ENCODE peak calls at places on chromosomes 6 and 20, in five cellular contexts. Y is PC-9, Q is mammary epithelial cell, L is endothelial cell of umbilical vein, E is IMR-90. O is an unnamed sample.

GRCh38 chr6:95819461-95819860 is 196.3 kb upstream of the FUT9 start:
- DNase-seq in Y (no peak), Q (no peak), L (no peak), E (no peak), O (no peak)

GRCh38 chr6:107600111-107600510 is 110.2 kb downstream of the SOBP start:
- DNase-seq in Y (no peak), Q (no peak), L (no peak), E (no peak), O (no peak)

GRCh38 chr6:63844287-63844686 is 208.7 kb downstream of the PHF3 start:
- DNase-seq in Y (no peak), Q (peak), L (no peak), E (peak), O (peak)

GRCh38 chr6:148037496-148037895 is 305.1 kb upstream of the SASH1 start:
- DNase-seq in Y (peak), Q (no peak), L (no peak), E (peak), O (peak)

GRCh38 chr20:8616792-8617191 is 452.1 kb upstream of the PLCB4 start:
- DNase-seq in Y (no peak), Q (no peak), L (no peak), E (peak), O (peak)

GRCh38 chr6:111258615-111259088 is 171.3 kb downstream of the SLC16A10 start:
- DNase-seq in Y (no peak), Q (no peak), L (no peak), E (no peak), O (peak)

GRCh38 chr20:33812673-33813462 is 1.7 kb downstream of the CHMP4B start:
- DNase-seq in Y (peak), Q (peak), L (peak), E (no peak), O (peak)

GRCh38 chr20:10253750-10254149 is 35.1 kb downstream of the SNAP25 start:
- DNase-seq in Y (no peak), Q (no peak), L (no peak), E (no peak), O (no peak)

GRCh38 chr6:38391909-38392614 is 247.7 kb downstream of the BTBD9 start:
- DNase-seq in Y (no peak), Q (no peak), L (peak), E (peak), O (peak)

GRCh38 chr6:122749451-122750050 is 30.0 kb upstream of the FABP7 start:
- DNase-seq in Y (no peak), Q (no peak), L (no peak), E (no peak), O (no peak)

GRCh38 chr6:21946298-21946783 is 350.5 kb downstream of the PRL start:
- DNase-seq in Y (no peak), Q (peak), L (no peak), E (peak), O (peak)

GRCh38 chr20:48749437-48749836 is 78.4 kb downstream of the PREX1 start:
- DNase-seq in Y (no peak), Q (no peak), L (no peak), E (no peak), O (no peak)

GRCh38 chr6:49856282-49856681 is 10.1 kb downstream of the CRISP1 start:
- DNase-seq in Y (no peak), Q (no peak), L (no peak), E (no peak), O (no peak)

GRCh38 chr20:2206957-2207769 is 88.6 kb upstream of the TGM3 start:
- DNase-seq in Y (no peak), Q (peak), L (peak), E (peak), O (peak)
- H2AFZ ChIP-seq in Y (no peak), Q (peak), L (peak), E (peak), O (peak)

DNA sequence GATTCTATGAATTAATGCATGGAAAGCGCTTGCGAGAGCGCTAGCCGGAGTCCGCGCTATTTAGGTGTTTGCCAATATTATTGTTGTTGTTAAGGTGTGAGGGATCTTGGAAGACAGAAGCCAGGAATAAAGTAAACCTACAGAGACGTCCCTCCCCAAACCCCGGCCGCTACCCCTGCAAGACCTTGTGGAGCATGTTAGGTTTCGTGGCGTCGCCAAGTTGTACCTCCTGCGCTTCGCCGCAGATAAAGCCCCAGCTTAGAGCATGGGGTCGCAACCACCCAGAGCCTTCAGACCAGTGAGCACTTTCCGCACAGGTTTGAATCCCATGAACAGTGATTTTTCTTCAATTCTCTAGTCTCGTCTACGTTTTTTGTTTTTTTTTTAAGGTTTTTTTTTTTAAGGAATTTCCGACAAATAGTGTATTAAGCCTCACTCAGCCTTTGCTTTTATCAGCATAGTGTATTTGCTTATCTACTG is 16.9 kb upstream of the ZSCAN9 start:
- DNase-seq in Y (no peak), Q (no peak), L (no peak), E (no peak), O (peak)
- H2AFZ ChIP-seq in Y (no peak), Q (peak), L (peak), E (peak), O (peak)

DNA sequence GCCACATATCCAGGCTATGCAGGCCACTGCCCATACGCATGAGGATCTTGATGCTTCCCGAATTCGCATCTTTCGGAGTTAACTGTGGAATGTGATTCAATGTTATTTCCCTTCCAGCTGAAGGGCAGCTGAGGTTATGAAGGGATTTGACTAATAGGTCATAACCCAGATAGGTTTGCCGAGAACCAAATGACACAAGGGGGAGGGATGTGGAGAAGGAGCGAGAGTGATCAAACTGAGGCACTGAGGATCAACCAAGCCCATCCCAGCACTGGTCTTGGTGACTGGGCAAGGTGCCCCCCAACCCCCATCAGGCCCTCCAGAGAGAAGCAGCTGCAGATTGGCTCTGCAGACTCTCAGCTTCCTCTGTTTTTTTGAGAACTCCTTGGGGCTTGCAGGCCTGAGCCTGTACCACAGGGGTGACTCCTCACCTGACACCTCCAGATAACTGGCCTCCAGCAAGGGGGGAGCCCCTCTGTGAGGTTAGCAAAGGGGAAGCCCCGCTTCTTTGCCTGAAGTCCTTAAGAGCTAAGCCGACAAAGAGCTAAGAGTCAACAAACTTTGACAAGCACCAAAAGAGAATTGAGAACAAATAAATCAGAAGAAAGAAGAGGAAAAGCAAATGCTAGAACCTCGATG is 185.9 kb downstream of the PDE7B start:
- DNase-seq in Y (no peak), Q (peak), L (peak), E (peak), O (no peak)
- H2AFZ ChIP-seq in Y (no peak), Q (no peak), L (no peak), E (peak), O (peak)

GRCh38 chr6:10343320-10343719 is 71.6 kb downstream of the TFAP2A start:
- DNase-seq in Y (no peak), Q (no peak), L (no peak), E (no peak), O (no peak)

GRCh38 chr6:10350720-10351119 is 64.2 kb downstream of the TFAP2A start:
- DNase-seq in Y (no peak), Q (no peak), L (no peak), E (no peak), O (no peak)

GRCh38 chr6:10351678-10352220 is 63.1 kb downstream of the TFAP2A start:
- DNase-seq in Y (no peak), Q (no peak), L (no peak), E (no peak), O (peak)

DNA sequence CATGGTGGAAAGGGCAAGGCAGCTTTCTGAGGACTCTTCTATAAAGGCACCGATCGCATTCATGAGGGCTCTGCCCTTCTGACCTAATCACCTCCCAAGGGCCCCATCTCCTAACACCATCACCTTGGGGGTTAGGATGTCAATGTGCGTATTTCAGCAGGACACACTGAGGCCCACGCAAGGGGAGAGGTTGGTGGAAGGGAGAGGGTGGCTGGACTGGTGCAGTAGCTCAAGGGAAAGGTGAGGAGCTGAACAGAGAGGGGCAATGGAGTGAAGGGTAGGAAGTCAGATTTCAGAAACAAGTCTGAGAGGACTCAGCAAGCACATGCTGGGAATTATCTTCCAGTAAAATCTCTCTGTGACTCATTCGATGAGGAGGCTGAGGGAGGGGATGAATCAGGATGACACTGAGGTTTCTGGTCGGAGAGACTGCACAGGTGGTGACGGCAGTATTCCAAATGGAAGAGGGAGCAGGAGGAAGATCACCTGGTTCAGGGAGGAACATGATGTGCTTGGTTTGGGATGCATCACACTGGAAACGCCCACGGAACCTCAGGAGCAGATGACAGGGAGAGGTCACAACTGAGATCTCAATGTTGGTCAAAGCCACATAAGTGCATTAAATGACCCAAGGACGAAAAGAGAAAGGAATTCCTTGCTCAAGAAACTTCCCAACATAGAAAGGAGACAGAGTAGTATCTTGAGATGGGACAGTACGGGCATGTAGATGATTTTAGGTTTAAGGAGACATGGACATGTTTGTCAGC is 67.1 kb downstream of the TFAP2A start:
- DNase-seq in Y (peak), Q (peak), L (no peak), E (peak), O (peak)
- H2AFZ ChIP-seq in Y (peak), Q (peak), L (no peak), E (no peak), O (no peak)

GRCh38 chr20:17611290-17611539 is 41.3 kb downstream of the DSTN start:
- DNase-seq in Y (no peak), Q (peak), L (no peak), E (no peak), O (no peak)

GRCh38 chr20:17610566-17611289 is 40.9 kb downstream of the DSTN start:
- DNase-seq in Y (no peak), Q (peak), L (peak), E (no peak), O (no peak)

GRCh38 chr20:17611540-17612286 is 41.8 kb downstream of the DSTN start:
- DNase-seq in Y (no peak), Q (peak), L (no peak), E (no peak), O (peak)

GRCh38 chr20:17608701-17609497 is 39.0 kb downstream of the DSTN start:
- DNase-seq in Y (no peak), Q (no peak), L (no peak), E (no peak), O (no peak)

GRCh38 chr20:17609978-17610377 is 40.1 kb downstream of the DSTN start:
- DNase-seq in Y (no peak), Q (no peak), L (no peak), E (no peak), O (no peak)
- H2AFZ ChIP-seq in Y (no peak), Q (no peak), L (no peak), E (no peak), O (no peak)

GRCh38 chr20:35985789-35986188 is 17.4 kb downstream of the CNBD2 start:
- DNase-seq in Y (peak), Q (no peak), L (no peak), E (no peak), O (no peak)

GRCh38 chr20:35994994-35995453 is 26.6 kb downstream of the CNBD2 start:
- DNase-seq in Y (peak), Q (peak), L (peak), E (peak), O (peak)

GRCh38 chr20:35988910-35989463 is 20.6 kb downstream of the CNBD2 start:
- DNase-seq in Y (no peak), Q (no peak), L (no peak), E (no peak), O (peak)

GRCh38 chr20:35992713-35993335 is 24.4 kb downstream of the CNBD2 start:
- DNase-seq in Y (peak), Q (peak), L (peak), E (peak), O (peak)

DNA sequence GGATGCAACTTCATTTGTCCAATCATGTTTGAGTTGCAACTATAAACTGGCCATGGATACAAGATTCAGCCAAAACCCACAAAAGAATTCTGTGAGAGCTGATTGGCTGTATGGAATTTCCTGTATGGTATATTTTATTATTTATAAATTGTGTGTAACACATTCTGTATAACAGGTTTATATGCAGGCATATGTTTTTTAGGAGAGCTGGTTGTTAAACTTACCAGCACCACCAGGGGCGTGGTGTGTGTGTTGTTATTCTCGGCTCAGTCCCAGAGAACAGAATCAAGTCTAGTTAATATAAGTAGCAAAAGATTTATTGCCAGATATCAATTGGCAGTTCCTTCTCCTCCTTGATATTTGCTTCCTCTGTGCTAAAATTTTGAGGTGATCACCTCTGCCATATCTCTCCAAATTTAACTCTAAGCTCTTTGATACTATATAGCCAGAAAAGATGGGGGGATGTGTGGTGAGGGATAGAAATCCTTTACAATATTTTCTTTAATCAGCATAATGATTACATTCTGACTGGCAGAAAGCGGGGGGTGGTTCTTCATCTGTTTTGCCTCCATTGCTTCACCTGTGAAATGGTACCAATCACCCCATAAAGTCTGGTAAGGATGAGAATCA is 22.9 kb downstream of the CNBD2 start:
- DNase-seq in Y (no peak), Q (no peak), L (peak), E (peak), O (peak)
- H2AFZ ChIP-seq in Y (no peak), Q (no peak), L (no peak), E (no peak), O (no peak)

DNA sequence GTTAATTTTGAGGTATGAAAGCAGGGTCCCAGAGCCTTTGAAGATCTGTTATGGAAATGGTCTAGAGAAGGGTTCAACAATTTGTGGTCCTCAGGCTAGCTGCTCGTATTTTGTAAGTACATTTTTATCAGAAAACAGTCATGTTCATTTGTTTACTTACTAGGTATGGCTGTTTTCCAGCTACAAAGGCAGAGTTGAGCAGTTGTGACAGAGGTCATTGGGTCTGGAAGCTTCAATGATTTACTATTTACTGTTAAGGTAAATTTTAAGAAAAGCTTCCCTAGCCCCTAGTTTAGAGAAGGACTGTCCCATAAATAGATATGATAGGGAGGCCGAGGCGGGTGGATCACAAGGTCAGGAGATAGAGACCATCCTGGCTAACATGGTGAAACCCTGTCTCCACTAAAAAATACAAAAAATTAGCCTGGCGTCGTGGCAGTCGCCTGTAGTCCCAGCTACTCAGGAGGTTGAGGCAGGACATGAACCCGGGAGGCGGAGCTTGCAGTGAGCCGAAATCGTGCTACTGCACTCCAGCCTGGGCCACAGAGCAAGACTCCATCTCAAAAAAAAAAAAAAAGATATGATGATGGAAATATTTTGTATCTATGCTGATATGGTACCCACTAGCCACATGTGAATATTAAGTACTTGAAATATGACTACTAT is 538.4 kb upstream of the CITED2 start:
- DNase-seq in Y (no peak), Q (no peak), L (no peak), E (no peak), O (no peak)
- H2AFZ ChIP-seq in Y (peak), Q (no peak), L (no peak), E (no peak), O (peak)

DNA sequence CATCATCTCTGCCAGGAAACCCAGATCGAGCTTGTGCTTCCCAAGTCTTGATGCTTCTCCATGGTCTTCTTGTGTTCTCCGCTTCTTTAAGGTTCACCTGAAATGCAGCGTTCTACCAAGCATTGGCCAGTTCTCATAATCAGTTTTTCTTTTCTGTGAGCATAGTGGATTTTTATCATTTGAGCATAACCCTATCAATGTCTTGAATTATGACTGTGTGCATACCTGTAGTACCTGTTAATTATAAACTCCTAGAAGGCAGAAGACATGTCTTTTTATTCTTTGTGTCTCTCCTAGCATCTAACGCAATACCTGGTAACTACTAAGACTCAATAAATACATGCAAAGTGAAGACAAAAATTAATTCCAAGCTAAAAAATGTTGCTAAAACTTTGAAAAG is 804.5 kb upstream of the FLRT3 start:
- DNase-seq in Y (no peak), Q (no peak), L (no peak), E (no peak), O (no peak)
- H2AFZ ChIP-seq in Y (no peak), Q (no peak), L (no peak), E (no peak), O (no peak)

GRCh38 chr6:89503641-89504040 is 70.7 kb downstream of the ANKRD6 start:
- DNase-seq in Y (peak), Q (no peak), L (no peak), E (no peak), O (no peak)
- H2AFZ ChIP-seq in Y (no peak), Q (no peak), L (no peak), E (no peak), O (no peak)

O was measured in GM23248.